ENCODE peak calls at places on chromosomes 4 and X, in eight cellular contexts. J is NCI-H748 treated with DMSO at 0.1 percent for 48 hours; I is iPS-NIHi11; U is NCI-H1417 treated with DMSO at 0.1 percent for 48 hours; D is natural killer cell; E is SHP77 treated with DMSO at 0.1 percent for 48 hours; W is NCI-H82; R is activated CD4-positive, CD25-positive, alpha-beta regulatory T cell. Z is an unnamed sample.

GRCh38 chrX:39755152-39756032 is 342.4 kb downstream of the BCOR start:
- DNase-seq in J (no peak), I (peak; percentile 35), U (no peak), D (no peak), E (peak; percentile 42), W (no peak), R (no peak), Z (no peak)

GRCh38 chr4:53575552-53575951 is 15.7 kb downstream of the LNX1 start:
- DNase-seq in J (no peak), I (no peak), U (no peak), D (no peak), E (no peak), W (no peak), R (no peak), Z (no peak)

GRCh38 chr4:161002386-161002785 is 1161.4 kb downstream of the FSTL5 start:
- DNase-seq in J (no peak), I (no peak), U (no peak), D (no peak), E (no peak), W (no peak), R (no peak), Z (no peak)

GRCh38 chr4:84497835-84498202 is 1.3 kb downstream of the NKX6-1 start:
- DNase-seq in J (no peak), I (no peak), U (no peak), D (no peak), E (no peak), W (no peak), R (no peak), Z (no peak)

GRCh38 chr4:89253306-89253705 is 54.3 kb downstream of the GPRIN3 start:
- DNase-seq in J (no peak), I (no peak), U (no peak), D (no peak), E (no peak), W (no peak), R (no peak), Z (no peak)

GRCh38 chrX:23666282-23666681 is 1.0 kb upstream of the PRDX4 start:
- DNase-seq in J (no peak), I (no peak), U (no peak), D (no peak), E (no peak), W (no peak), R (no peak), Z (no peak)

GRCh38 chr4:38765391-38765790 is 17.4 kb downstream of the TLR10 start:
- DNase-seq in J (no peak), I (no peak), U (no peak), D (no peak), E (no peak), W (no peak), R (no peak), Z (no peak)

GRCh38 chr4:56434599-56435000 is 815 bp downstream of the PPAT start:
- DNase-seq in J (no peak), I (no peak), U (peak; percentile 9), D (no peak), E (peak; percentile 76), W (peak; percentile 81), R (no peak), Z (no peak)

GRCh38 chr4:130077275-130077674 is 981.3 kb downstream of the C4orf33 start:
- DNase-seq in J (no peak), I (no peak), U (peak; percentile 37), D (no peak), E (no peak), W (no peak), R (no peak), Z (no peak)

GRCh38 chr4:131978120-131978519 is 1171.0 kb upstream of the PCDH10 start:
- DNase-seq in J (no peak), I (no peak), U (no peak), D (no peak), E (no peak), W (no peak), R (no peak), Z (peak; percentile 2)

GRCh38 chr4:56238251-56238650 is 149.0 kb downstream of the AASDH start:
- DNase-seq in J (no peak), I (no peak), U (no peak), D (no peak), E (no peak), W (no peak), R (no peak), Z (no peak)

GRCh38 chrX:13293700-13294099 is 26.2 kb downstream of the ATXN3L start:
- DNase-seq in J (peak; percentile 95), I (no peak), U (peak; percentile 96), D (no peak), E (peak; percentile 41), W (no peak), R (no peak), Z (no peak)

GRCh38 chr4:16765549-16765948 is 132.9 kb downstream of the LDB2 start:
- DNase-seq in J (no peak), I (no peak), U (no peak), D (no peak), E (no peak), W (no peak), R (no peak), Z (no peak)

Z was measured in activated gamma-delta T cell.